ENCODE peak calls at places on chromosome 3, in ten cellular contexts. G, T, C, X, M, W, H, I, R and L are unnamed samples.

GRCh38 chr3:11739712-11740111 is 96.0 kb upstream of the VGLL4 start:
- DNase-seq in G (no peak), T (no peak), C (no peak), X (no peak), M (no peak), W (peak; percentile 20), H (no peak), I (no peak), R (no peak), L (no peak)

GRCh38 chr3:48125026-48125704 is 63.1 kb downstream of the CDC25A start:
- DNase-seq in G (peak; percentile 35), T (no peak), C (peak; percentile 34), X (no peak), M (no peak), W (no peak), H (no peak), I (peak; percentile 24), R (no peak), L (no peak)

GRCh38 chr3:114626751-114627150 is 332.9 kb downstream of the TIGIT start:
- DNase-seq in G (peak; percentile 12), T (no peak), C (no peak), X (no peak), M (no peak), W (no peak), H (no peak), I (no peak), R (no peak), L (no peak)

GRCh38 chr3:123076496-123077418 is 9.9 kb downstream of the PDIA5 start:
- DNase-seq in G (no peak), T (peak; percentile 81), C (no peak), X (no peak), M (peak; percentile 41), W (peak; percentile 57), H (no peak), I (no peak), R (no peak), L (no peak)

GRCh38 chr3:13826672-13827071 is 53.2 kb downstream of the WNT7A start:
- DNase-seq in G (no peak), T (no peak), C (no peak), X (no peak), M (no peak), W (no peak), H (no peak), I (no peak), R (no peak), L (no peak)

GRCh38 chr3:126878664-126879063 is 104.3 kb upstream of the PLXNA1 start:
- DNase-seq in G (no peak), T (no peak), C (no peak), X (no peak), M (no peak), W (no peak), H (no peak), I (no peak), R (no peak), L (no peak)

GRCh38 chr3:29759443-29760033 is 478.7 kb downstream of the RBMS3 start:
- DNase-seq in G (peak; percentile 68), T (no peak), C (no peak), X (no peak), M (peak; percentile 8), W (no peak), H (no peak), I (no peak), R (peak; percentile 62), L (peak; percentile 39)

GRCh38 chr3:50559702-50560101 is 7.8 kb downstream of the C3orf18 start:
- DNase-seq in G (no peak), T (no peak), C (no peak), X (no peak), M (no peak), W (no peak), H (no peak), I (no peak), R (no peak), L (no peak)

GRCh38 chr3:56154297-56154696 is 314.0 kb downstream of the ERC2 start:
- DNase-seq in G (no peak), T (no peak), C (no peak), X (no peak), M (no peak), W (no peak), H (no peak), I (no peak), R (no peak), L (no peak)

GRCh38 chr3:15647629-15648167 is 46.2 kb downstream of the BTD start:
- DNase-seq in G (peak; percentile 94), T (no peak), C (peak; percentile 97), X (no peak), M (no peak), W (no peak), H (peak; percentile 94), I (peak; percentile 80), R (peak; percentile 91), L (no peak)

GRCh38 chr3:52144034-52144795 is 10.0 kb downstream of the POC1A start:
- DNase-seq in G (peak; percentile 89), T (peak; percentile 89), C (peak; percentile 81), X (peak; percentile 80), M (peak; percentile 94), W (peak; percentile 88), H (no peak), I (peak; percentile 78), R (peak; percentile 81), L (peak; percentile 27)

GRCh38 chr3:23172059-23172458 is 31.1 kb upstream of the UBE2E2 start:
- DNase-seq in G (no peak), T (no peak), C (no peak), X (no peak), M (no peak), W (no peak), H (no peak), I (no peak), R (no peak), L (no peak)

GRCh38 chr3:33006571-33007286 is 55.3 kb downstream of the CCR4 start:
- DNase-seq in G (no peak), T (no peak), C (no peak), X (no peak), M (no peak), W (no peak), H (no peak), I (no peak), R (no peak), L (no peak)

DNA sequence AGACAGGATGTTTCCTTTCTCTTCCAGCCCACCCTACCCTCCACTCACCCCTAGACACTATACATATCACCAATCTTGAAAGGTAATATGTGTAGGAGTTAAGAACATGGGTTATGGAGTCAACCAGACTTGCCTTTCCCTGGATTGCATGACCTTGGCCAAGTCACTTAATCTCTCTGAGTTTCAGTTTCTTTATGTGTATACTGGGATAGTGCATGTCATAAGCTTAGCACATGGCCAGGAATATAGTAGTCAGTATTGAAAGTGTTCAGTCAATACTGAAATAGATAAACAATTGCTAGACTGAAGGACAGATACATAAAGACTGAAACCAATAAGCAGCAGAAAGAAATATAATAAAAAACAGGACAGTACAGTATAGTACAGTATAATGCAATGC is 283.2 kb upstream of the STT3B start:
- DNase-seq in G (no peak), T (no peak), C (no peak), X (no peak), M (no peak), W (no peak), H (no peak), I (no peak), R (no peak), L (no peak)
- H3K4me3 ChIP-seq in G (no peak overlapping the region), T (no peak overlapping the region), C (no peak overlapping the region), X (no peak overlapping the region), M (no peak overlapping the region), W (no peak overlapping the region), H (no peak overlapping the region), I (no peak overlapping the region), R (no peak overlapping the region), L (no peak overlapping the region)

DNA sequence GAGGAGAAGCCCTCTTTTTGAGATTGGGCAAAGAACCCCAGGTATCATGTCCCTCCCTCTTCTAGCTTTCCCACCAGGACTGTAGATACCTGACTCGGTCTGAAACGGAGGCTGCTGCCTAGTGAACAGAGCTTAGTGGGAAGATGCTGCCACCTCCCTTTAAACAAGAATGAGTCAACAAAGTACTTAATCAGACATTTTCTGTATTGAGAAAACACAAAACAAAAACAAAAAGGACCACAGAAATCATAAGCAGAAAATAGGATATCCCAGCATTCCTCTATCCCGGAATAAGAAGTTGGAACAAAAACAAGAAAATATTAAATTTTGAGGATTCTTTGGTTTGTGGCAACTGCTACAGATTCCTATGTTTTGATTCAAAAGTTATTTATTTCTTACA is 51.7 kb upstream of the COL8A1 start:
- DNase-seq in G (no peak), T (no peak), C (no peak), X (no peak), M (no peak), W (no peak), H (no peak), I (no peak), R (peak; percentile 19), L (no peak)
- TF ChIP-seq CTCF in G (no peak), T (no peak), C (no peak), X (no peak), M (no peak), W (no peak), H (no peak), I (no peak), R (no peak), L (no peak)

GRCh38 chr3:62372621-62373041 is 719 bp downstream of the FEZF2 start:
- DNase-seq in G (no peak), T (no peak), C (no peak), X (no peak), M (no peak), W (no peak), H (no peak), I (no peak), R (no peak), L (no peak)

GRCh38 chr3:62370112-62371031 is 3.0 kb downstream of the FEZF2 start:
- DNase-seq in G (no peak), T (no peak), C (no peak), X (no peak), M (no peak), W (no peak), H (no peak), I (no peak), R (no peak), L (no peak)

GRCh38 chr3:62373215-62373614 is at the start of gene FEZF2:
- DNase-seq in G (no peak), T (no peak), C (no peak), X (no peak), M (no peak), W (no peak), H (no peak), I (no peak), R (no peak), L (no peak)

GRCh38 chr3:62371032-62371734 is 2.2 kb downstream of the FEZF2 start:
- DNase-seq in G (no peak), T (no peak), C (no peak), X (no peak), M (no peak), W (no peak), H (no peak), I (no peak), R (no peak), L (no peak)

GRCh38 chr3:62371735-62372591 is 1.4 kb downstream of the FEZF2 start:
- DNase-seq in G (no peak), T (no peak), C (no peak), X (no peak), M (no peak), W (no peak), H (no peak), I (no peak), R (no peak), L (no peak)
- H3K4me3 ChIP-seq in G (no peak overlapping the region), T (no peak overlapping the region), C (no peak overlapping the region), X (no peak overlapping the region), M (no peak overlapping the region), W (no peak overlapping the region), H (no peak overlapping the region), I (no peak overlapping the region), R (no peak overlapping the region), L (no peak overlapping the region)

DNA sequence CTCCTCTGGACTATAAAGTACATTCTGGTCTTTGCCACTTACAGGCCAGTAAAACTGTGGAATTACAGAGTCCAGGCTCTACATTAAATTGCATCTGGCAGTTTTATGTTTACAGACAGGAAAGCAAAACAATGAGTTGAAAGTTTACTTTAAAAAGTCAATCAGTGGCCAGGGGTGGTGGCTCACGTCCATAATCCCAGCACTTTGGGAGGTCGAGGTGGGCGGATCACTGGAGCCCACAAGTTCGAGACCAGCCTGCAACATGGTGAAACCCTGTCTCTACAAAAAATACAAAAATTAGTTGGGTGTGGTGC is 53.8 kb downstream of the TM4SF4 start:
- DNase-seq in G (no peak), T (no peak), C (no peak), X (no peak), M (no peak), W (no peak), H (no peak), I (no peak), R (no peak), L (no peak)
- TF ChIP-seq CTCF in G (no peak), T (no peak), C (no peak), X (no peak), M (no peak), W (no peak), H (no peak), I (no peak), R (no peak), L (no peak)